ENCODE peak calls at places on chromosomes 3 and 15, in four cellular contexts. N, J, Y and T are unnamed samples.
A peak's percentile ranks its signal among the peaks of the same experiment; 100 is the strongest.

GRCh38 chr3:149243540-149243939 is 21.9 kb upstream of the CP start:
- DNase-seq in N (peak; percentile 63), J (no peak), Y (no peak), T (no peak)

GRCh38 chr15:31247404-31247803 is 79.2 kb upstream of the KLF13 start:
- DNase-seq in N (no peak), J (no peak), Y (no peak), T (no peak)

GRCh38 chr15:53910236-53910849 is 67.9 kb upstream of the UNC13C start:
- DNase-seq in N (no peak), J (no peak), Y (no peak), T (no peak)

GRCh38 chr3:113746955-113747718 is at the start of gene ATP6V1A:
- DNase-seq in N (peak; percentile 81), J (peak; percentile 77), Y (peak; percentile 51), T (peak; percentile 44)

GRCh38 chr15:69559440-69560215 is 107.0 kb downstream of the RPLP1 start:
- DNase-seq in N (no peak), J (no peak), Y (no peak), T (no peak)

GRCh38 chr3:124845406-124845805 is 41.8 kb downstream of the ITGB5 start:
- DNase-seq in N (no peak), J (no peak), Y (peak; percentile 70), T (no peak)

GRCh38 chr15:27864076-27864475 is 235.0 kb downstream of the OCA2 start:
- DNase-seq in N (no peak), J (no peak), Y (no peak), T (no peak)

GRCh38 chr3:123406598-123406997 is 42.3 kb downstream of the ADCY5 start:
- DNase-seq in N (no peak), J (peak; percentile 92), Y (no peak), T (no peak)

GRCh38 chr3:17515445-17516227 is 226.8 kb downstream of the TBC1D5 start:
- DNase-seq in N (no peak), J (no peak), Y (no peak), T (no peak)

GRCh38 chr3:39848365-39848764 is 39.0 kb downstream of the MYRIP start:
- DNase-seq in N (no peak), J (no peak), Y (no peak), T (no peak)

GRCh38 chr15:72276326-72276700 is 4.0 kb upstream of the PARP6 start:
- DNase-seq in N (no peak), J (no peak), Y (no peak), T (no peak)

GRCh38 chr3:119428538-119428937 is 34.9 kb downstream of the TMEM39A start:
- DNase-seq in N (no peak), J (no peak), Y (no peak), T (peak; percentile 7)

GRCh38 chr3:4582634-4583033 is 89.5 kb downstream of the ITPR1 start:
- DNase-seq in N (no peak), J (no peak), Y (no peak), T (no peak)

GRCh38 chr3:184546252-184546651 is 15.3 kb upstream of the EPHB3 start:
- DNase-seq in N (no peak), J (peak; percentile 55), Y (no peak), T (peak; percentile 48)

GRCh38 chr15:75143738-75144334 is 57.8 kb upstream of the C15orf39 start:
- DNase-seq in N (no peak), J (no peak), Y (no peak), T (no peak)

GRCh38 chr3:38985981-38986380 is 65.8 kb downstream of the SCN11A start:
- DNase-seq in N (no peak), J (no peak), Y (no peak), T (peak; percentile 4)

GRCh38 chr15:95394186-95395067 is 936.1 kb upstream of the NR2F2 start:
- DNase-seq in N (no peak), J (no peak), Y (peak; percentile 71), T (no peak)

GRCh38 chr3:105580551-105580950 is 213.8 kb downstream of the ALCAM start:
- DNase-seq in N (no peak), J (no peak), Y (no peak), T (no peak)

GRCh38 chr15:40936709-40937666 is 7.8 kb downstream of the DLL4 start:
- DNase-seq in N (no peak), J (peak; percentile 36), Y (no peak), T (no peak)

GRCh38 chr3:65584002-65584401 is 454.7 kb downstream of the MAGI1 start:
- DNase-seq in N (no peak), J (no peak), Y (no peak), T (no peak)

GRCh38 chr3:16508242-16508575 is 5.3 kb downstream of the RFTN1 start:
- DNase-seq in N (no peak), J (no peak), Y (no peak), T (no peak)

GRCh38 chr3:71173421-71173975 is 410.0 kb downstream of the FOXP1 start:
- DNase-seq in N (no peak), J (no peak), Y (no peak), T (no peak)

GRCh38 chr15:94070341-94071275 is 160.8 kb upstream of the MCTP2 start:
- DNase-seq in N (no peak), J (peak; percentile 26), Y (no peak), T (peak; percentile 79)

GRCh38 chr15:70664494-70664893 is 98.9 kb downstream of the UACA start:
- DNase-seq in N (no peak), J (peak; percentile 30), Y (no peak), T (no peak)

GRCh38 chr3:194141415-194142155 is 5.6 kb downstream of the HES1 start:
- DNase-seq in N (peak; percentile 66), J (peak; percentile 95), Y (peak; percentile 93), T (peak; percentile 94)

GRCh38 chr3:128623762-128624176 is 26.8 kb downstream of the RPN1 start:
- DNase-seq in N (peak; percentile 24), J (no peak), Y (peak; percentile 66), T (no peak)

GRCh38 chr15:49686626-49687025 is 65.8 kb downstream of the DTWD1 start:
- DNase-seq in N (no peak), J (no peak), Y (peak; percentile 29), T (no peak)

GRCh38 chr15:63054281-63054683 is 11.7 kb downstream of the TPM1 start:
- DNase-seq in N (no peak), J (no peak), Y (peak; percentile 24), T (no peak)

GRCh38 chr15:65377976-65378366 is at the start of gene IGDCC3:
- DNase-seq in N (no peak), J (no peak), Y (no peak), T (no peak)

GRCh38 chr3:56879453-56880224 is 77.9 kb upstream of the ARHGEF3 start:
- DNase-seq in N (no peak), J (no peak), Y (peak; percentile 48), T (no peak)

GRCh38 chr15:74208901-74209559 is 6.4 kb upstream of the STRA6 start:
- DNase-seq in N (no peak), J (no peak), Y (no peak), T (no peak)

GRCh38 chr3:12175844-12176453 is 17.2 kb upstream of the TIMP4 start:
- DNase-seq in N (no peak), J (peak; percentile 72), Y (peak; percentile 52), T (peak; percentile 57)

GRCh38 chr3:184368804-184369183 is 7.3 kb downstream of the POLR2H start:
- DNase-seq in N (no peak), J (peak; percentile 51), Y (peak; percentile 87), T (no peak)

GRCh38 chr3:94522488-94522887 is 459.6 kb downstream of the NSUN3 start:
- DNase-seq in N (no peak), J (no peak), Y (no peak), T (no peak)

GRCh38 chr3:27713435-27713880 is 8.7 kb downstream of the EOMES start:
- DNase-seq in N (no peak), J (no peak), Y (no peak), T (no peak)
- H3K4me3 ChIP-seq in N (peak overlapping the region; percentile 49), J (peak overlapping the region; percentile 54), Y (peak overlapping the region; percentile 50), T (no peak overlapping the region)

DNA sequence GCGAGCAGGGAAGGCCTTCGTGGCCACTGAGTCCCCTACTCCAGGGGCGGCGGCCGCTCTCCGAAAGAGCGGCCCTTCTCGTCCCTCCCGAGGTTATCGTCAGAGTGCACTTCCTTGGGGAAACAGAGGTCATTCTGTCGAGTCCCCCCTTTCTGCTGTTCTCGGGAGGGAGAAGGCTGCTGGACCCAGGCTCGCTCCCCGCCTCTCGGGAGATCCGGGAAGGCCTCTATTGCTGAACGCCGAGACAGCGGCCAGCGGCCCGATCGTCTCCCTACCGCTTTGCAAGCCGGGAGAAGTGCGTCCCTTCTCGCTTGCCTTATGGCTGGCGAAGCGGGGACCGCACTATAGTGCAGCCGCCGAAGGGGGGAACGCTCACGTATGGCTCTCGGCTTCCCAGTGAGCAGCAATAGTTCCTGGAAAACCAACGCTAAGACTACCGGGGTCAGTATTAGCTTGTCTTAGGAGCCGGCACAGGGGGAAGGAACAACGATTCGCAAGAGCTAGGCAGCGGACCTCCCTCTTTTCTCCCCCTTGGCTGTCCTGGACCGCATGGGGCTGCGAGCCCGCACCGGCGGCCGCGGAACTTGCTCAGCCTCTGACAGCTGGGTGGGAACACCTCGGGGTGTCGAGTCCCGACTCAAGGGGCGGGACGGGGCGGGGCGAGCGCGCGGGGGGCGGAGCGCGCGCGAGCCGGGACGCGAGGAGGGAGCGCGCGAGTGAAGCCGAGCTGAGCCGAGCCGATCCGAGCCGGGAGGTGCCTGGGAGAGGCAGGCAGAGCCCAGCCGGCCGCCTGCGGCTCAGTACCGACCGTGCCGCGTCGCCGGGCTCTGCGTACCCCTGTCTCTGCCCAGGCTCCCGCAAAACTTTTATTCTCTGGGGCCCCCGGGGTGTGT is 930 bp upstream of the PPM1L start:
- DNase-seq in N (peak; percentile 91), J (peak; percentile 96), Y (peak; percentile 95), T (peak; percentile 93)
- TF ChIP-seq POLR2A in N (peak; percentile 93), J (peak; percentile 49), Y (no peak), T (peak; percentile 75)

GRCh38 chr3:175484666-175485065 is 625.5 kb downstream of the NAALADL2 start:
- DNase-seq in N (no peak), J (no peak), Y (no peak), T (no peak)
- H3K4me3 ChIP-seq in N (no peak overlapping the region), J (no peak overlapping the region), Y (no peak overlapping the region), T (no peak overlapping the region)

GRCh38 chr3:196315821-196316220 is 2.2 kb downstream of the DYNLT2B start:
- DNase-seq in N (no peak), J (no peak), Y (no peak), T (no peak)

GRCh38 chr3:196321162-196321561 is 3.1 kb upstream of the DYNLT2B start:
- DNase-seq in N (no peak), J (no peak), Y (no peak), T (peak; percentile 34)

GRCh38 chr3:196320110-196320509 is 2.1 kb upstream of the DYNLT2B start:
- DNase-seq in N (no peak), J (no peak), Y (no peak), T (no peak)

GRCh38 chr3:196314597-196314996 is 3.4 kb downstream of the DYNLT2B start:
- DNase-seq in N (no peak), J (no peak), Y (no peak), T (no peak)

DNA sequence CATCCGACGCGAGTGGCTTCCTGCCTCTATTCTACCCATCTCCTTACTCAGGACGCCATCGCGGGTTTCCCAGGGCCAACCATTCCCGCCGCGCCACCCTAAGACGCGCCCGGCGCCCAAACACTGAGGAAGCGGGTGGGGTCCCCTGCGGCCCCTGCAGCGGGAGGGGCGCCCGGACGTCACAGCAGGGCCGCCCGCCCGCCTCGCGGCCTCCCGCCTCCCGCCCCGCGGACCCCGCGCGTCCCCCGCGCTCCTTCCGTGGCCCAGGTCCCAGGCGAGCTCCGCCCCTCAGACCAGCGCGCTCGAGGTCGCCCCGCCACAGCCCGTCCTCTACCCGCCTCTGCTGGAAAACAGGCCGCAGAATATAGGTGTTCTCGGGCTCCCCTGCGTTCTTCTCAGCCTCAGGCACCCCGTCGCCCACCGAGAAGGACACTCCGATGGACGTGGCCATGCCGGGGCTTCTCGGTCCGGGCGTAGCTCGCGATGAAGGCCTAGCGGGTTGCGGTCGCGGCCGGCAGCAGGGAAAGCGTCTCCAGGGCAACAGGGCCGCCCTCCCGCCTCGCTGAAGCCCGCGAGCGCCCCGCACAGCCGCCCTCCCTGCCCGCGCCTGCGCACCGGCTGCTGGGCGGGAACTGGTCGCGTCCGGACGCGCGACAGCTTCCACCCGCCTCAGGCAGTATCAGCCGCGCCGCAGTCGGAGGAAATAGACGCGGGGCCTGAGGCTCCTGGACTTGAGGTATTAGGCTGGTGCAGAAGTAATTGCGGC is at the start of gene DYNLT2B:
- DNase-seq in N (peak; percentile 84), J (peak; percentile 93), Y (peak; percentile 94), T (peak; percentile 94)
- TF ChIP-seq POLR2A in N (peak; percentile 69), J (peak; percentile 33), Y (peak; percentile 96), T (peak; percentile 94)